ENCODE peak calls at places on chromosomes 16 and 17, in six cellular contexts. S, N, Q, H, G and L are unnamed samples.

GRCh38 chr17:12395733-12396354 is 269.8 kb upstream of the MYOCD start:
- DNase-seq in S (peak; percentile 35), N (no peak), Q (no peak), H (peak; percentile 3), G (peak; percentile 42), L (peak; percentile 23)

GRCh38 chr17:35797918-35798317 is 2.5 kb upstream of the MMP28 start:
- DNase-seq in S (no peak), N (no peak), Q (no peak), H (no peak), G (no peak), L (no peak)

GRCh38 chr16:31664683-31665482 is 137.2 kb downstream of the AHSP start:
- DNase-seq in S (no peak), N (no peak), Q (no peak), H (no peak), G (no peak), L (no peak)

GRCh38 chr16:70746040-70746707 is 54.8 kb downstream of the VAC14 start:
- DNase-seq in S (peak; percentile 64), N (peak; percentile 69), Q (no peak), H (no peak), G (peak; percentile 96), L (peak; percentile 98)

GRCh38 chr17:36072431-36073121 is 8.5 kb downstream of the CCL18 start:
- DNase-seq in S (no peak), N (no peak), Q (peak; percentile 17), H (no peak), G (peak; percentile 39), L (no peak)

GRCh38 chr17:8154608-8155152 is 2.5 kb upstream of the PER1 start:
- DNase-seq in S (no peak), N (no peak), Q (no peak), H (no peak), G (peak; percentile 54), L (no peak)

GRCh38 chr16:68509381-68509780 is 29.7 kb upstream of the ZFP90 start:
- DNase-seq in S (no peak), N (no peak), Q (no peak), H (no peak), G (no peak), L (no peak)

GRCh38 chr17:72719582-72720493 is 372.6 kb downstream of the SLC39A11 start:
- DNase-seq in S (no peak), N (peak; percentile 92), Q (no peak), H (no peak), G (no peak), L (no peak)